ENCODE peak calls at places on chromosomes 12 and 14, in four cellular contexts. C is AG04450, X is cardiac fibroblast, B is GM23338. I is an unnamed sample.

GRCh38 chr12:7108928-7109920 is at the start of gene C1RL:
- DNase-seq in C (no peak), B (peak), X (peak), I (peak)

GRCh38 chr12:102675672-102676071 is 195.3 kb upstream of the IGF1 start:
- DNase-seq in B (no peak), C (no peak), X (no peak), I (no peak)

GRCh38 chr12:131543040-131543439 is 167.8 kb upstream of the SFSWAP start:
- DNase-seq in C (no peak), X (no peak), B (no peak), I (no peak)

GRCh38 chr14:23555533-23555881 is 564 bp upstream of the THTPA start:
- DNase-seq in B (no peak), X (no peak), C (no peak), I (no peak)

GRCh38 chr12:6538420-6539275 is 4.3 kb downstream of the GAPDH start:
- DNase-seq in C (no peak), X (peak), B (peak), I (no peak)

GRCh38 chr12:108394196-108394595 is 55.1 kb upstream of the CMKLR1 start:
- DNase-seq in X (no peak), C (no peak), B (no peak), I (peak)

GRCh38 chr14:87992720-87993484 is at the start of gene GALC:
- DNase-seq in B (peak), C (peak), X (peak), I (peak)

GRCh38 chr12:2057041-2057792 is 4.4 kb downstream of the CACNA1C start:
- DNase-seq in B (peak), X (peak), C (no peak), I (peak)

GRCh38 chr12:6791931-6792520 is 2.7 kb downstream of the CD4 start:
- DNase-seq in X (no peak), C (no peak), B (no peak), I (no peak)

GRCh38 chr14:45135659-45136314 is at the start of gene FANCM:
- DNase-seq in C (peak), B (peak), X (peak), I (peak)

GRCh38 chr14:45135181-45135580 is 549 bp upstream of the FANCM start:
- DNase-seq in B (no peak), C (no peak), X (no peak), I (no peak)

GRCh38 chr14:45128963-45129629 is 5.2 kb downstream of the FKBP3 start:
- DNase-seq in C (no peak), X (no peak), B (no peak), I (no peak)

GRCh38 chr14:45133683-45134050 is 614 bp downstream of the FKBP3 start:
- DNase-seq in B (no peak), X (no peak), C (no peak), I (no peak)

GRCh38 chr14:45134051-45134958 is at the start of gene FKBP3:
- DNase-seq in X (peak), B (peak), C (peak), I (peak)
- TF ChIP-seq CTCF in X (no peak), B (no peak), C (peak), I (no peak)

DNA sequence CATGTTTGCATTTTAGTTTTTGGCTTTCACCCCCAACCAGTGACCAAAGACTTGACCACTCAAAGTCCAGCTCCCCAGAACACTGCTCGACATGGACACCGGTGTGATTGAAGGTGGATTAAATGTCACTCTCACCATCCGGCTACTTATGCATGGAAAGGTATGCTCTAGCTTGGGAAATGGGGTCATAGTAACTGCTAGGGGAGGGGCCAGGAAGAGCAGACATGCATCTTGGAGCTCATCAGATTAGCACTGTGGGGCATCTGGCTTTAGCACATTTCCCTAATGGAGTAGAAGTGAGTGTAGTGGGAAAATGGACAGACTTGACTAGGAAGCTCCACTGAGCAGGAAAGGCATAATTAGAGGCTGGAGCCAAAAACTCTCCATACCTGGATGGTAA is 2.8 kb downstream of the PCBP2 start:
- DNase-seq in C (no peak), X (no peak), B (no peak), I (no peak)
- H3K4me3 ChIP-seq in C (peak), X (no peak), B (peak), I (no peak)

DNA sequence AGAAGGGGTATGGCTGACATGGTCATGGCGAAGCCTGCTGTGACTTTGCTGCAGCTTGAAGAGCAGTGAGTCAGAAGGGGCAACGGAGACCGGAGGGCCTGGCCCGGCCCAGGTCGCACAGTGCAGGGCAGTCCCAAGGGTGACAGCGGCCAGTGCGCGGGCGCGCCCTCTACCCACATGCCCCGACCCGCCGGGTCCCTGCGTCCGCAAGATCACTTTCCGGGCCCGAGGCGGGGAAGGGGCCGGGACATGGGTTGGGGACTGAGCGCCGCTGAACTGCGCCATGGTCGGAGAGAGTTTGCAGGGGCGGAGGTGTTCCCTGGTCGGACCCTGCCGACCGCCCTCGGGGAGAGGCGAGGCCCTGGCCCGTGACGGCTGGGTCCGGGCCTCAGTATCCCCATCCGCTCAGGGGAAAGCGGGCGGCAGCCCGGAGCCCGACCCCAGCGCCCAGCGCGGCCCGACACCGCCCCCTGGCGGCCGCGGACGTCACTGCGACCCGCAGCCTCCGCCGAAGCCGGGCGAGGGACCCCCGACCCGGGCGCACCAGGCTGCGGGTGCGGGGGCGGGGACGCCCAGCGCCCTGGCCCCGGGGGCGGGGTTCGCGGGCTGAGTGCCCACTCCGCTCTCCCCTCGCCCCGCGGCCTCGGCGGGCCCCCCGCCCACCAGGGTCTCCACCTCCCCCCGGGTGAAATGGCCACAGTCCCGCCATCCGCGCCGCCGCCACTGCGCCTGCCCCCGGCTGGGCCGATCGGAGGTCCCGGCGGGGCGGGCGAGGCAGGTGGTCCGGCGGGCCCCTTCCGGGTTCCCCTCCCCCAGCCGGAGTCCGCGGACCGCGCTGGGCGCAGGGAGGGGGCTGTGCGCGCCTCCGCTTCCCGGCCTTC is 7.2 kb upstream of the ANKRD9 start:
- DNase-seq in C (no peak), B (peak), X (peak), I (peak)
- TF ChIP-seq CTCF in C (peak), B (peak), X (peak), I (peak)

GRCh38 chr12:92360543-92360942 is 214.9 kb upstream of the BTG1 start:
- DNase-seq in C (no peak), X (peak), B (no peak), I (no peak)

GRCh38 chr12:92365333-92365732 is 219.7 kb upstream of the BTG1 start:
- DNase-seq in C (no peak), X (no peak), B (no peak), I (no peak)

GRCh38 chr12:92362109-92362508 is 216.5 kb upstream of the BTG1 start:
- DNase-seq in B (no peak), X (no peak), C (no peak), I (no peak)

GRCh38 chr12:92363295-92364146 is 217.9 kb upstream of the BTG1 start:
- DNase-seq in C (no peak), B (peak), X (peak), I (peak)

DNA sequence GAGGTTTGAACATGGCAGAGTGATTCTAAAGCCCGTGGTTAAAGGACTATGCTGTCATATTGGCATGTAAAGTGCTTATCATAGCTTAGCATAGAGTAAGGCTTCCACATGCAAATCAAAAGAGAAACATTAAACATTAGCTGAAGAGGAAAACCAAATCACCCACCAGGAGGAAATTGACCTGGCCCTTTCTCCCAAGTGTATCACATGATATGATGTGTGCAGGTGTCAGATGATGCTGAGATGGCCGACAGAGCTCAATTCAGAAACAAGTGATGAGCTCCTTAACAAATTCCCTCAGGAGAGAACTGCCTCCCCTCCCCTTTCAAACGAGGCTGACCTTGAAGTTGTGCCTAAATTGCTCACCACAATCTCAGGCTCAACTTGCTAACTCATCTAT is 217.1 kb upstream of the BTG1 start:
- DNase-seq in C (no peak), B (no peak), X (no peak), I (no peak)
- H3K4me3 ChIP-seq in C (no peak), B (no peak), X (no peak), I (no peak)

GRCh38 chr12:115983226-115983798 is 294.2 kb downstream of the MED13L start:
- DNase-seq in B (peak), C (no peak), X (peak), I (no peak)
- TF ChIP-seq CTCF in B (peak), C (peak), X (peak), I (no peak)

GRCh38 chr14:95946867-95947266 is 70.2 kb downstream of the TUNAR start:
- DNase-seq in X (no peak), C (no peak), B (peak), I (no peak)
- H3K4me3 ChIP-seq in X (no peak), C (no peak), B (no peak), I (no peak)

GRCh38 chr12:116202940-116203339 is 74.6 kb downstream of the MED13L start:
- DNase-seq in C (no peak), X (no peak), B (peak), I (no peak)
- TF ChIP-seq CTCF in C (peak), X (no peak), B (peak), I (no peak)

DNA sequence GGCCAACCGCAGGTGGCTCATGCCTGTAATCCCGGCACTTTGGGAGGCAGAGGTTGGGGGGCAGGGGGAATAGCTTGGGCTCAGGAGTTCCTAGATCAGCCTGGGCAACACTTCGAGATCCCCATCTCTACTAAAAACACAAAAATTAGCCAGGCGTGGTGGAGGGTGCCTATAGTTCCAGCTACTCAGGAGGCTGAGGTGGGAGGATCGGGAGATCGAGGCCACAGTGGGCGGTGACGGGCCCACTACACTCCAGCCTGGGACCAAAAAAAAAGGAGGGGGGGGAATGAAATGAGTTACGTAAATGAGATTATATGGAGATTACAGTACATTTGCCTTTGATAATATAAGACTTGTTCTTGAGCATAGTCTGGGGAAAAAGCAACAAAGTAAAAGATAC is 1.1 kb downstream of the RPAP3 start:
- DNase-seq in B (no peak), C (no peak), X (no peak), I (no peak)
- H3K4me3 ChIP-seq in B (peak), C (peak), X (peak), I (no peak)

GRCh38 chr12:101172316-101172715 is 37.7 kb downstream of the SLC5A8 start:
- DNase-seq in C (no peak), X (peak), B (peak), I (no peak)
- TF ChIP-seq CTCF in C (peak), X (no peak), B (peak), I (no peak)